ENCODE peak calls at places on chromosomes 3 and 15, in ten cellular contexts. E is naive thymus-derived CD4-positive, alpha-beta T cell; A is CD8-positive, alpha-beta memory T cell; K is left ventricle myocardium inferior; Q is neuronal stem cell; P is sigmoid colon; H is HepG2; J is psoas muscle; G is left lung; W is transverse colon. I is an unnamed sample. For H3K27me3 and H3K4me1, the result is how much of the 10 kb centered on the place peaks cover.

GRCh38 chr3:165854696-165855095 is 17.5 kb upstream of the BCHE start:
- DNase-seq in E (no peak), A (no peak), K (no peak), Q (no peak), P (no peak), H (peak), J (no peak), G (no peak), W (no peak), I (no peak)

GRCh38 chr15:56040081-56041035 is 46.9 kb upstream of the NEDD4 start:
- DNase-seq in E (no peak), A (no peak), K (peak), Q (peak), P (peak), H (peak), J (peak), G (peak), W (peak), I (no peak)

GRCh38 chr3:126449621-126450051 is 26.1 kb downstream of the ZXDC start:
- DNase-seq in E (no peak), A (no peak), K (no peak), Q (no peak), P (peak), H (no peak), J (no peak), G (no peak), W (no peak), I (no peak)

GRCh38 chr3:142998439-142998838 is 2.9 kb upstream of the U2SURP start:
- DNase-seq in E (no peak), A (no peak), K (no peak), Q (no peak), P (no peak), H (no peak), J (no peak), G (no peak), W (no peak), I (no peak)

GRCh38 chr15:68387288-68388143 is 44.4 kb downstream of the ITGA11 start:
- DNase-seq in E (no peak), A (no peak), K (no peak), Q (no peak), P (peak), H (no peak), J (no peak), G (no peak), W (no peak), I (no peak)

GRCh38 chr3:185661772-185662171 is 75.7 kb downstream of the SENP2 start:
- DNase-seq in E (no peak), A (no peak), K (no peak), Q (no peak), P (peak), H (no peak), J (no peak), G (no peak), W (no peak), I (no peak)

GRCh38 chr3:13052191-13052590 is 21.0 kb downstream of the IQSEC1 start:
- DNase-seq in E (no peak), A (no peak), K (no peak), Q (no peak), P (no peak), H (no peak), J (peak), G (no peak), W (no peak), I (no peak)

GRCh38 chr3:13009132-13009945 is 63.9 kb downstream of the IQSEC1 start:
- DNase-seq in E (no peak), A (peak), K (peak), Q (no peak), P (peak), H (no peak), J (peak), G (peak), W (peak), I (peak)

GRCh38 chr3:58572013-58572633 is 5.1 kb downstream of the FAM107A start:
- DNase-seq in E (no peak), A (no peak), K (no peak), Q (no peak), P (peak), H (no peak), J (no peak), G (no peak), W (no peak), I (no peak)

GRCh38 chr3:53198256-53198977 is 37.4 kb downstream of the PRKCD start:
- DNase-seq in E (no peak), A (no peak), K (no peak), Q (no peak), P (no peak), H (no peak), J (no peak), G (no peak), W (no peak), I (no peak)

GRCh38 chr15:51195459-51195858 is 100.8 kb upstream of the TNFAIP8L3 start:
- DNase-seq in E (no peak), A (no peak), K (no peak), Q (no peak), P (no peak), H (no peak), J (no peak), G (no peak), W (no peak), I (no peak)

GRCh38 chr3:194928183-194928736 is 242.6 kb downstream of the FAM43A start:
- DNase-seq in E (no peak), A (no peak), K (no peak), Q (no peak), P (no peak), H (no peak), J (no peak), G (no peak), W (no peak), I (no peak)

GRCh38 chr3:148408667-148409066 is 289.0 kb upstream of the AGTR1 start:
- DNase-seq in E (no peak), A (no peak), K (no peak), Q (no peak), P (no peak), H (no peak), J (no peak), G (no peak), W (no peak), I (no peak)

GRCh38 chr3:48662140-48662752 is 440 bp downstream of the CELSR3 start:
- DNase-seq in E (no peak), A (no peak), K (no peak), Q (no peak), P (no peak), H (no peak), J (no peak), G (no peak), W (no peak), I (no peak)

GRCh38 chr15:83555383-83555782 is 98.5 kb upstream of the ADAMTSL3 start:
- DNase-seq in E (no peak), A (no peak), K (no peak), Q (no peak), P (no peak), H (no peak), J (no peak), G (no peak), W (no peak), I (no peak)
- H3K27me3 ChIP-seq in E (under half), A (under half), K (under half), Q (under half), P (under half), H (under half), J (under half), G (under half), W (under half), I (under half)

GRCh38 chr3:16477054-16477453 is 36.4 kb downstream of the RFTN1 start:
- DNase-seq in E (no peak), A (no peak), K (no peak), Q (no peak), P (no peak), H (no peak), J (no peak), G (no peak), W (no peak), I (no peak)
- H3K4me1 ChIP-seq in E (under half), A (under half), K (half or more), Q (under half), P (under half), H (under half), J (under half), G (under half), W (under half), I (under half)

DNA sequence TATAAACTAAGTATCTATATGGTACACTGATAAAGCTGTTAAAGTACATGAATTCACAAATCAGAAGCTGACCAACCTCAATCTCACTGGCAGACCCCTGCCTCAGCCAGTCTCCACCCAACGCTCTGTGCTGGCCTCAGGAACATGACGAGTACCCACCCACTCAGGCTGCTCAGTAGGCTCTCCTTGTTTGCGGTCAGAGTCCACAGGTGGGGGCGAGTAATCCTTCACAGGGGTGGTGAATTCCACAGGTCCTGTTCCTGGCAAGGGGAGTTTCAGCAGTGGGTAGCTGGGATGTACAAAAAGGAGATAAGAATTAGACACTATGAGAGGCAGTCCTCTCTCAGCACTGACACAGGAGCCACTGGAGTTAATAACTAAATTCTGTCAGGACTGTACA is 40.9 kb downstream of the SCAP start:
- DNase-seq in E (no peak), A (no peak), K (no peak), Q (no peak), P (no peak), H (no peak), J (no peak), G (no peak), W (peak), I (no peak)
- H3K27me3 ChIP-seq in E (under half), A (under half), K (under half), Q (under half), P (under half), H (under half), J (under half), G (under half), W (under half), I (under half)

GRCh38 chr3:169998668-169999131 is 32.1 kb downstream of the SEC62 start:
- DNase-seq in E (no peak), A (no peak), K (no peak), Q (no peak), P (no peak), H (peak), J (no peak), G (no peak), W (no peak), I (no peak)
- H3K4me1 ChIP-seq in E (under half), A (under half), K (under half), Q (under half), P (under half), H (under half), J (under half), G (under half), W (under half), I (under half)

I was measured in effector memory CD4-positive, alpha-beta T cell.